ENCODE peak calls at places on chromosome 12, in four cellular contexts. One of them, this sample, is unnamed.

GRCh38 chr12:5456906-5457305 is 25.0 kb downstream of the NTF3 start:
- DNase-seq in dorsolateral prefrontal cortex: no peak
- DNase-seq in psoas muscle: no peak
- DNase-seq in breast epithelium: no peak
- DNase-seq in this sample: no peak

GRCh38 chr12:143964-144649 is 69.8 kb downstream of the SLC6A12 start:
- DNase-seq in dorsolateral prefrontal cortex: peak; percentile 55
- DNase-seq in psoas muscle: no peak
- DNase-seq in breast epithelium: no peak
- DNase-seq in this sample: no peak

GRCh38 chr12:4307593-4308333 is 13.2 kb upstream of the TIGAR start:
- DNase-seq in dorsolateral prefrontal cortex: peak; percentile 85
- DNase-seq in psoas muscle: peak; percentile 56
- DNase-seq in breast epithelium: peak; percentile 85
- DNase-seq in this sample: peak; percentile 74

GRCh38 chr12:109677323-109677722 is 36.3 kb upstream of the FAM222A start:
- DNase-seq in dorsolateral prefrontal cortex: no peak
- DNase-seq in psoas muscle: no peak
- DNase-seq in breast epithelium: no peak
- DNase-seq in this sample: no peak

GRCh38 chr12:123270380-123271181 is 1.1 kb downstream of the CDK2AP1 start:
- DNase-seq in dorsolateral prefrontal cortex: peak; percentile 19
- DNase-seq in psoas muscle: peak; percentile 33
- DNase-seq in breast epithelium: no peak
- DNase-seq in this sample: no peak

GRCh38 chr12:29425722-29426121 is 44.8 kb upstream of the ERGIC2 start:
- DNase-seq in dorsolateral prefrontal cortex: no peak
- DNase-seq in psoas muscle: no peak
- DNase-seq in breast epithelium: no peak
- DNase-seq in this sample: no peak

GRCh38 chr12:31118831-31119530 is 45.3 kb downstream of the DDX11 start:
- DNase-seq in dorsolateral prefrontal cortex: no peak
- DNase-seq in psoas muscle: no peak
- DNase-seq in breast epithelium: no peak
- DNase-seq in this sample: no peak

GRCh38 chr12:124008629-124009028 is 35.6 kb downstream of the ZNF664 start:
- DNase-seq in dorsolateral prefrontal cortex: no peak
- DNase-seq in psoas muscle: no peak
- DNase-seq in breast epithelium: no peak
- DNase-seq in this sample: no peak

GRCh38 chr12:100554608-100555077 is 18.8 kb upstream of the GAS2L3 start:
- DNase-seq in dorsolateral prefrontal cortex: no peak
- DNase-seq in psoas muscle: no peak
- DNase-seq in breast epithelium: no peak
- DNase-seq in this sample: no peak

GRCh38 chr12:132831771-132832170 is 3.1 kb upstream of the GOLGA3 start:
- DNase-seq in dorsolateral prefrontal cortex: no peak
- DNase-seq in psoas muscle: no peak
- DNase-seq in breast epithelium: no peak
- DNase-seq in this sample: no peak

GRCh38 chr12:92438641-92439396 is 264.0 kb upstream of the PLEKHG7 start:
- DNase-seq in dorsolateral prefrontal cortex: no peak
- DNase-seq in psoas muscle: no peak
- DNase-seq in breast epithelium: no peak
- DNase-seq in this sample: no peak

GRCh38 chr12:105226219-105226618 is 9.8 kb downstream of the APPL2 start:
- DNase-seq in dorsolateral prefrontal cortex: peak; percentile 83
- DNase-seq in psoas muscle: peak; percentile 63
- DNase-seq in breast epithelium: no peak
- DNase-seq in this sample: peak; percentile 69

GRCh38 chr12:130650131-130650530 is 66.0 kb downstream of the RIMBP2 start:
- DNase-seq in dorsolateral prefrontal cortex: no peak
- DNase-seq in psoas muscle: no peak
- DNase-seq in breast epithelium: peak; percentile 14
- DNase-seq in this sample: no peak

GRCh38 chr12:94139816-94140215 is 8.6 kb upstream of the PLXNC1 start:
- DNase-seq in dorsolateral prefrontal cortex: no peak
- DNase-seq in psoas muscle: no peak
- DNase-seq in breast epithelium: no peak
- DNase-seq in this sample: no peak
- TF ChIP-seq CTCF in dorsolateral prefrontal cortex: no peak
- TF ChIP-seq CTCF in psoas muscle: no peak
- TF ChIP-seq CTCF in breast epithelium: no peak
- TF ChIP-seq CTCF in this sample: no peak

GRCh38 chr12:65602191-65602578 is 222.1 kb upstream of the HMGA2 start:
- DNase-seq in dorsolateral prefrontal cortex: no peak
- DNase-seq in psoas muscle: no peak
- DNase-seq in breast epithelium: no peak
- DNase-seq in this sample: no peak

GRCh38 chr12:65605019-65605418 is 219.3 kb upstream of the HMGA2 start:
- DNase-seq in dorsolateral prefrontal cortex: no peak
- DNase-seq in psoas muscle: no peak
- DNase-seq in breast epithelium: no peak
- DNase-seq in this sample: no peak

GRCh38 chr12:65606008-65606766 is 218.1 kb upstream of the HMGA2 start:
- DNase-seq in dorsolateral prefrontal cortex: no peak
- DNase-seq in psoas muscle: no peak
- DNase-seq in breast epithelium: no peak
- DNase-seq in this sample: no peak

GRCh38 chr12:65603428-65604351 is 220.6 kb upstream of the HMGA2 start:
- DNase-seq in dorsolateral prefrontal cortex: no peak
- DNase-seq in psoas muscle: no peak
- DNase-seq in breast epithelium: no peak
- DNase-seq in this sample: peak; percentile 62

DNA sequence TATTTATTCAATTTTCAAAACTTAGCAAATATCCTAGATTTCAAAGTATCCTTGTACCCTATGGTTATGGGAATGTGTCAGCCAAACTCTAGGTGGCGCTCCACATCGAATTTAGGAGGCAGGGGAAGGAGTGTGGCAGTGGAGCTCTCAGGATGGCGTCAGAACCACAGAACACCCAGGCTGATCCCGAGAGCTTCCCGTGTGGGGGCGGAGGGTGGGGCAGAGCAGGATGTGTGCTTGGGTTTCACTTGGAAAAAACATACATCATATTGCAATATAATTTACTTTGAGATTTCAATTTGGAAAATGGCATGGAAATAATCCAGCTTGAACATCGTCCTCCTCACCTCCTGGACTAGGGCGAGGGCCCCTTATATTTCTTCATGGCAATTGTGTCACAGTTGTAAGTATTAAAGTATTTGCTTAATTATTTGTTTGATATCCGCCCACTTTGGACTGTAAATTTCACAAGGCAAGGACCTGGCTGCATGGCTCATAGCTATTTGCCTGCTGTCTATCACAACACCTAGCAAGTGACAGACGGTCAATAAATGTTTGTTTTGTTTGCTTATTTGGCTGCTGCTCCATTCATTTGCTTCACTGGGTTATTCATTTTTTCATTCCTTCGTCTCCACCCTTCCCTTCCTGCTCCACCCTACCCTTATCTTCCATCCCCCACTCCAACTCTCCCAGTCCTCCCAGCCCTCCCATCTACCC is 221.5 kb upstream of the HMGA2 start:
- DNase-seq in dorsolateral prefrontal cortex: peak; percentile 13
- DNase-seq in psoas muscle: peak; percentile 70
- DNase-seq in breast epithelium: peak; percentile 59
- DNase-seq in this sample: peak; percentile 81
- H3K4me3 ChIP-seq in dorsolateral prefrontal cortex: no peak overlapping the region
- H3K4me3 ChIP-seq in psoas muscle: peak overlapping the region; percentile 33
- H3K4me3 ChIP-seq in breast epithelium: peak overlapping the region; percentile 17
- H3K4me3 ChIP-seq in this sample: peak overlapping the region; percentile 25

GRCh38 chr12:116916714-116917114 is 6.0 kb downstream of the FBXW8 start:
- DNase-seq in dorsolateral prefrontal cortex: no peak
- DNase-seq in psoas muscle: peak; percentile 11
- DNase-seq in breast epithelium: no peak
- DNase-seq in this sample: no peak
- TF ChIP-seq CTCF in dorsolateral prefrontal cortex: no peak
- TF ChIP-seq CTCF in psoas muscle: no peak
- TF ChIP-seq CTCF in breast epithelium: no peak
- TF ChIP-seq CTCF in this sample: no peak

DNA sequence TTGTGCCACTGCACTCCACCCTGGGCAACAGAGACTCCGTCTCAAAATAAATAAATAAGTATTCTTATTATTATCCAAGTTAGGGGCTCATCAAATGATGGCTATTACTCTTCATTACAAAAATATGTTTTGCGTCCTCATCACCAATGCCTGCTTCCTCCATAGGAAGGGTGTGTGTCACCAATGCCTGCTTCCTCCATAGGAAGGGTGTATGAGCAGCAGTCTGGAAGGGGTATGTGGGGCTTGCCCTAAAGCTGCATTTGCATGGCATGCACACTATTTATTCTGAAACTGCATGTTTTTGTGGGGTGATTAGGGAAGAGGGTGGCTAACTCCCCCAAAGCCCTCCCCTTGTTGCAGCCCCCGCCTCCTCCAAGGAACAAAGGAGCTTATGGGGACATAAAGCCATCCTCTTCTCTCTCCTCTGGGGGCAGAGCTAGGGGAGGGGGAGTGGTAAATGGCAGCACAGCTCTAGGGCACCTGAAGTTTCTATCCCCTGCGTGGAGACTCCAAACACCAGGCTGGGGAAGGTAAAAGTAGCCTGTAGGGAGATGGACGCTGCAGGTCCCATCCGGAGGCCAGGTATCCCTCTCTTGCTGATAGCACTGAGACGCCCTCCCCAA is 1.3 kb downstream of the CAMKK2 start:
- DNase-seq in dorsolateral prefrontal cortex: no peak
- DNase-seq in psoas muscle: no peak
- DNase-seq in breast epithelium: no peak
- DNase-seq in this sample: no peak
- H3K4me3 ChIP-seq in dorsolateral prefrontal cortex: peak overlapping the region; percentile 98
- H3K4me3 ChIP-seq in psoas muscle: peak overlapping the region; percentile 99
- H3K4me3 ChIP-seq in breast epithelium: peak overlapping the region; percentile 97
- H3K4me3 ChIP-seq in this sample: peak overlapping the region; percentile 99

GRCh38 chr12:57719777-57720605 is 18.6 kb downstream of the AGAP2 start:
- DNase-seq in dorsolateral prefrontal cortex: no peak
- DNase-seq in psoas muscle: no peak
- DNase-seq in breast epithelium: no peak
- DNase-seq in this sample: peak; percentile 54
- TF ChIP-seq CTCF in dorsolateral prefrontal cortex: no peak
- TF ChIP-seq CTCF in psoas muscle: no peak
- TF ChIP-seq CTCF in breast epithelium: no peak
- TF ChIP-seq CTCF in this sample: no peak

DNA sequence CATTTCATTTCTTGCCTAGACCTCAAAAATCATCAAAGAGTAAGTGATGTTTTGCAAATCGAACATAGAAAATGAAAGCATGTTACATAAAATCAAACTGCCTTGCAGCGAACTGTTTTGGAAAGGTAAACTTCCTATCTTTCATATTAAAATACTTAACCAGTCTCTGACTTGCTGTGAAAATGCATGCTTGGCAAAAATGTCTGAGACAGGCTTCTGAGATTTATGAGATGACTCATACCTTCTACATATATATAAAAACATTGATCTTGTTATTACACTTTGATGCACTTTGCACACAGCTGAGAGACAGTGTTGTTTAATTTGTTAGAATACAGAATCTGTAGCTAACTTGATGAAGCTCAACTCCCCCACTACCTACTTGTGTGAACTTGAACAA is 179.1 kb downstream of the KITLG start:
- DNase-seq in dorsolateral prefrontal cortex: no peak
- DNase-seq in psoas muscle: no peak
- DNase-seq in breast epithelium: no peak
- DNase-seq in this sample: no peak
- H3K4me3 ChIP-seq in dorsolateral prefrontal cortex: no peak overlapping the region
- H3K4me3 ChIP-seq in psoas muscle: no peak overlapping the region
- H3K4me3 ChIP-seq in breast epithelium: no peak overlapping the region
- H3K4me3 ChIP-seq in this sample: no peak overlapping the region

DNA sequence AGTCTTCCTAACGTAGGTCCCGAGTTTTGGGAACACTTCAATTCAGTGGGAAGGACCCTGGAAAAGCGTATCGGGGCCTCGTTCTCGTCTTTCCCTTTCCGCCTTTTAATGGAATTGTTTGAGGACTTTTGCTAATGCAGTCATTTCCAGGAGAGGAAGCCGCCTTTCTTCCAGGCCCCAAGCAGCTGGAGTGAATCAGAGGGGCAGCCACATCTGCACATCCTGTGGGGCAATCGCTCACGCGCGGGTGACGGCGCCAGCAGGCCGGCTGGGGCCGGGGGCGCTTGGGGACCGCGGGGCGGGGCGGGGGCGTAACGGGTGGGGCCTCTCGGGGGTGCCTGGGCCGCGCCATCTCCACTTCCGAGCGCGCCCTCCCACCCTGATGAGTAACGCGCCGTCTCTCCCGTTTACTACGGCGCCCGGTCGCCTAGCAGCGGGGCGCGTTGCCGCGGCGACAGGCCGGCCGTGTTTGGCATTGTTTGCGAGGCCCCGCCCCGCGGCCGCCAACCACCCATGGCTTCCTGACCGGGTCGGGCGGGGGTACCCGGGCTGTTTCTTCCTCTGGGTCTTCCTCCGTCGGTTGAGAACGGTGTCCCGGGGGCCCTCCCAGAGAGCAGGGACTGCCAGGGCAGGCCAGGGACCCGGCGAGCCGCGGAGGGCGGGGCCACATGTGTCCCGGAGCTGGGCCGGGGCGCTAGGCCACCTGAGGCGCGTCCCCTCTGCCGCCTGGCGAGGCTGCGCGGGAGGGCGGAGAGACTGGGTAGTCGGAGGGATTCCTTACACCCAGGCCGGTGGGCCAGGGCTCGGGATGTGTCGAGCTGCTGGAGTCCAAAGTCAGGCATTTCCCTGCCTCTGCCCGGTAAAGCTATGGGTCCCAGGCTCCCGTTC is 2.3 kb downstream of the GSG1 start:
- DNase-seq in dorsolateral prefrontal cortex: peak; percentile 65
- DNase-seq in psoas muscle: peak; percentile 95
- DNase-seq in breast epithelium: peak; percentile 93
- DNase-seq in this sample: peak; percentile 97
- TF ChIP-seq CTCF in dorsolateral prefrontal cortex: peak; percentile 20
- TF ChIP-seq CTCF in psoas muscle: no peak
- TF ChIP-seq CTCF in breast epithelium: peak; percentile 20
- TF ChIP-seq CTCF in this sample: peak; percentile 2